ENCODE peak calls at places on chromosomes 4 and X, in four cellular contexts. One of them, this sample, is unnamed.

GRCh38 chr4:102629686-102630085 is 128.5 kb downstream of the NFKB1 start:
- DNase-seq in NCI-H460: no peak
- DNase-seq in AG08395: no peak
- DNase-seq in NCI-H748 treated with DMSO at 0.1 percent for 48 hours: no peak
- DNase-seq in this sample: no peak

GRCh38 chrX:147180886-147181285 is 366.3 kb upstream of the CXorf51A start:
- DNase-seq in NCI-H460: no peak
- DNase-seq in AG08395: no peak
- DNase-seq in NCI-H748 treated with DMSO at 0.1 percent for 48 hours: no peak
- DNase-seq in this sample: no peak

GRCh38 chr4:174828845-174829701 is at the start of gene GLRA3:
- DNase-seq in NCI-H460: peak; percentile 58
- DNase-seq in AG08395: peak; percentile 3
- DNase-seq in NCI-H748 treated with DMSO at 0.1 percent for 48 hours: peak; percentile 87
- DNase-seq in this sample: no peak

GRCh38 chrX:1403228-1403627 is 11.3 kb upstream of the SLC25A6 start:
- DNase-seq in NCI-H460: no peak
- DNase-seq in AG08395: no peak
- DNase-seq in NCI-H748 treated with DMSO at 0.1 percent for 48 hours: no peak
- DNase-seq in this sample: no peak

GRCh38 chr4:76192221-76192620 is 21.4 kb downstream of the SCARB2 start:
- DNase-seq in NCI-H460: no peak
- DNase-seq in AG08395: no peak
- DNase-seq in NCI-H748 treated with DMSO at 0.1 percent for 48 hours: no peak
- DNase-seq in this sample: no peak

GRCh38 chrX:142089193-142089592 is 115.9 kb downstream of the MAGEC2 start:
- DNase-seq in NCI-H460: peak; percentile 38
- DNase-seq in AG08395: no peak
- DNase-seq in NCI-H748 treated with DMSO at 0.1 percent for 48 hours: no peak
- DNase-seq in this sample: no peak

GRCh38 chrX:20265221-20265725 is 1.4 kb downstream of the RPS6KA3 start:
- DNase-seq in NCI-H460: peak; percentile 26
- DNase-seq in AG08395: peak; percentile 47
- DNase-seq in NCI-H748 treated with DMSO at 0.1 percent for 48 hours: no peak
- DNase-seq in this sample: peak; percentile 59

GRCh38 chr4:21517460-21517859 is 431.1 kb downstream of the KCNIP4 start:
- DNase-seq in NCI-H460: no peak
- DNase-seq in AG08395: no peak
- DNase-seq in NCI-H748 treated with DMSO at 0.1 percent for 48 hours: no peak
- DNase-seq in this sample: no peak

GRCh38 chr4:136793848-136794247 is 738.4 kb downstream of the PCDH18 start:
- DNase-seq in NCI-H460: no peak
- DNase-seq in AG08395: no peak
- DNase-seq in NCI-H748 treated with DMSO at 0.1 percent for 48 hours: no peak
- DNase-seq in this sample: no peak